ENCODE peak calls at places on chromosomes 3 and 15, in six cellular contexts. K is brain microvascular endothelial cell, Q is lower leg skin, L is AG04449, W is GM12864, T is AG04450. O is an unnamed sample.

GRCh38 chr15:78131295-78132021 is at the start of gene CIB2:
- DNase-seq in K (peak), Q (no peak), L (no peak), W (no peak), T (peak), O (peak)

GRCh38 chr15:61025746-61026256 is 203.3 kb downstream of the RORA start:
- DNase-seq in K (no peak), Q (no peak), L (no peak), W (no peak), T (no peak), O (no peak)

GRCh38 chr3:175346573-175347356 is 487.6 kb downstream of the NAALADL2 start:
- DNase-seq in K (peak), Q (peak), L (peak), W (no peak), T (peak), O (peak)

GRCh38 chr3:197363553-197364409 is 65.4 kb upstream of the DLG1 start:
- DNase-seq in K (no peak), Q (no peak), L (no peak), W (no peak), T (no peak), O (no peak)

GRCh38 chr3:191915717-191916116 is 454.8 kb downstream of the PYDC2 start:
- DNase-seq in K (no peak), Q (no peak), L (no peak), W (no peak), T (no peak), O (no peak)

GRCh38 chr15:44325568-44325967 is 37.0 kb downstream of the GOLM2 start:
- DNase-seq in K (no peak), Q (no peak), L (no peak), W (no peak), T (no peak), O (no peak)

GRCh38 chr15:38354321-38354929 is 99.5 kb upstream of the FAM98B start:
- DNase-seq in K (peak), Q (peak), L (no peak), W (peak), T (peak), O (peak)

GRCh38 chr15:92322566-92323355 is 70.9 kb upstream of the ST8SIA2 start:
- DNase-seq in K (no peak), Q (no peak), L (no peak), W (no peak), T (no peak), O (no peak)

GRCh38 chr15:65929573-65929972 is 60.3 kb downstream of the RAB11A start:
- DNase-seq in K (no peak), Q (no peak), L (no peak), W (no peak), T (no peak), O (no peak)

GRCh38 chr15:65925338-65925737 is 56.0 kb downstream of the RAB11A start:
- DNase-seq in K (no peak), Q (no peak), L (no peak), W (no peak), T (no peak), O (no peak)

GRCh38 chr15:65926899-65927298 is 57.6 kb downstream of the RAB11A start:
- DNase-seq in K (no peak), Q (no peak), L (no peak), W (no peak), T (no peak), O (no peak)

GRCh38 chr15:65926459-65926858 is 57.2 kb downstream of the RAB11A start:
- DNase-seq in K (no peak), Q (no peak), L (no peak), W (no peak), T (no peak), O (no peak)

DNA sequence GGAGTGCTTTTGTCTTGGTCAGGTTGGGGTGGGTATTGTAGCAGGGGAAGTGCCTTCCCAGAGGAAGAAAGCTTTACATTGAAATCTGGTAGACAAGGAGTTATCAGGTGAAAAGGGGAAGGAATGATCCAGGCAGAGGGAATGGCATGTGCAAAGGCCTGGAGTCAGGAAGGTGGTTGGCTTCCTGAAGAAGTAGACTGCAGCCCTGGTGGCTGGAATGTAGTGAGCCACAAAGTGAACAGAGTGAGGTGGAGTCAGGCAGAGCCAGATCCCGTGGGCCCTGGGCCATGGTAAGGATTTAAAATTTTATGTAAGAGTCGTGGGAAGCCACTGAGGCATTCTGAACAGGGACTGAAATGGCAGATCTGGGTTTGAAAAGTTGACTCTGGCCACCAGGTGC is 58.3 kb downstream of the RAB11A start:
- DNase-seq in K (no peak), Q (no peak), L (no peak), W (no peak), T (no peak), O (no peak)
- TF ChIP-seq CTCF in K (peak), Q (no peak), L (peak), W (no peak), T (peak), O (peak)

GRCh38 chr3:33544126-33544525 is 103.9 kb upstream of the UBP1 start:
- DNase-seq in K (no peak), Q (no peak), L (no peak), W (no peak), T (no peak), O (no peak)
- TF ChIP-seq CTCF in K (no peak), Q (no peak), L (no peak), W (no peak), T (no peak), O (no peak)

GRCh38 chr15:53880353-53880752 is 97.9 kb upstream of the UNC13C start:
- DNase-seq in K (no peak), Q (no peak), L (no peak), W (no peak), T (no peak), O (no peak)
- TF ChIP-seq CTCF in K (no peak), Q (no peak), L (no peak), W (no peak), T (no peak), O (no peak)

DNA sequence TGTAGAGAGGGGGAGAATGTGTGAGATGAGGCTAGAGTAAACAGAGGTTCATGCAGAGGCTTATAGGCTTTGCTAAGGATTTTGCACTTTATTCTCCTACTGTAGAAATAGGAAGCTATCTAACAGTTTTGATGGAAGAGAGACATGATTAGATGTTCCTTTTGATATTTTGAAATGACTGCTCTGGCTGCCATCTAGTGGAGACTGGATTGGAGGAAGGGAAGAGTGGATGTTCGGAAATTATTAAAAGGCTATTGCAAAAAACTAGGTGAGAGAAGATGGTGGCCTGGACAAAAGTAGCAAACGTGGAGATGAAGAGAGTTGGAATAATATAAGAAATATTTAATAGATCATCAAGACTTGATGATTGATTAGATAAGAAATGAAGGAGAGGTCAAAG is 42.2 kb downstream of the SYN2 start:
- DNase-seq in K (no peak), Q (no peak), L (no peak), W (no peak), T (no peak), O (peak)
- TF ChIP-seq CTCF in K (peak), Q (no peak), L (no peak), W (peak), T (peak), O (peak)

GRCh38 chr3:178223876-178224275 is 312.4 kb upstream of the KCNMB2 start:
- DNase-seq in K (peak), Q (no peak), L (no peak), W (no peak), T (no peak), O (no peak)

GRCh38 chr3:178231645-178232044 is 304.6 kb upstream of the KCNMB2 start:
- DNase-seq in K (no peak), Q (no peak), L (no peak), W (no peak), T (no peak), O (no peak)

DNA sequence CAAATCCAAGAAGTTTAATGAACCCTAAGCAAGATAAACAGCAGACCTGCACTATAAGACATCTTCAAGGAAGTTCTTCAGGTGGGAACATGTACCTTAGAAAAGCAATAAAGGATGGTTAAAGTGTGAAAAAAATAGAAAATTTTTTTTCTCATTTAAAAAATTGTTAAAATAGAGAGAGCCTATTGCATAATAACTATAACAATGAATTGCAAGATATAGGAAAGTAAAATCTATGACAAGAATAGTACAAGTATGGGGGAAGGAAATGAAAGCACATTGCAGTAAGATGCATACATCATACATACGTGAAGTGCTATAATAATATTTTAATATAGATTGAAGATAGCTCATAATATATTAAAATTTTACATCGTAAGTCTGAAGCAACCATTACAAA is 310.1 kb upstream of the KCNMB2 start:
- DNase-seq in K (no peak), Q (no peak), L (no peak), W (no peak), T (no peak), O (no peak)
- TF ChIP-seq CTCF in K (no peak), Q (no peak), L (no peak), W (no peak), T (no peak), O (no peak)

GRCh38 chr15:82047493-82048446 is 2.0 kb upstream of the MEX3B start:
- DNase-seq in K (no peak), Q (peak), L (no peak), W (no peak), T (no peak), O (peak)
- TF ChIP-seq CTCF in K (no peak), Q (no peak), L (no peak), W (no peak), T (no peak), O (no peak)

DNA sequence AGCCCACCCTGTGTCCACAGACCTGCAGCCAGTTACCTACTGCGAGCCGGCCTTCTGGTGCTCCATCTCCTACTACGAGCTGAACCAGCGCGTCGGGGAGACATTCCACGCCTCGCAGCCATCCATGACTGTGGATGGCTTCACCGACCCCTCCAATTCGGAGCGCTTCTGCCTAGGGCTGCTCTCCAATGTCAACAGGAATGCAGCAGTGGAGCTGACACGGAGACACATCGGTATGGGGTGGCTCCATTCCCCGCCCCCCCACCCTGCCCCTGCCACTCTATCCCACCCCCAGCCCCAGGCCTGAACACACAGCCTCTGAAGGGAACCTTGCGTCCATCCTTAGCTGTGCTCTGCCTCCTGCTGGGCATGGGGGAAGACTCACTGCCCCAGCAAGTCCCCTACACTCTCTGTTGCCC is 73.2 kb downstream of the AAGAB start:
- DNase-seq in K (no peak), Q (no peak), L (no peak), W (no peak), T (no peak), O (no peak)
- TF ChIP-seq CTCF in K (peak), Q (no peak), L (no peak), W (peak), T (no peak), O (no peak)

GRCh38 chr15:91140561-91140960 is 40.5 kb downstream of the SV2B start:
- DNase-seq in K (no peak), Q (no peak), L (no peak), W (no peak), T (no peak), O (no peak)
- TF ChIP-seq CTCF in K (no peak), Q (no peak), L (no peak), W (no peak), T (no peak), O (no peak)